ENCODE peak calls at places on chromosomes 5 and 9, in ten cellular contexts. R is endothelial cell of umbilical vein; O is HepG2; X is ovary; G is heart right ventricle; B is tibial nerve; L is adrenal gland; K is neuronal stem cell; H is CD4-positive, CD25-positive, alpha-beta regulatory T cell; F is psoas muscle. P is an unnamed sample.

GRCh38 chr9:22742401-22742800 is 295.8 kb downstream of the DMRTA1 start:
- DNase-seq in R (no peak), O (no peak), X (no peak), G (no peak), B (no peak), L (no peak), K (no peak), H (no peak), F (no peak), P (no peak)

GRCh38 chr5:105905392-105905791 is 1765.3 kb downstream of the EFNA5 start:
- DNase-seq in R (no peak), O (no peak), X (no peak), G (no peak), B (no peak), L (no peak), K (no peak), H (no peak), F (no peak), P (no peak)

GRCh38 chr5:144577676-144578075 is 407.0 kb downstream of the KCTD16 start:
- DNase-seq in R (no peak), O (no peak), X (no peak), G (no peak), B (no peak), L (no peak), K (no peak), H (no peak), F (no peak), P (no peak)

GRCh38 chr5:141567513-141568117 is 51.2 kb downstream of the DIAPH1 start:
- DNase-seq in R (peak; percentile 32), O (no peak), X (no peak), G (no peak), B (no peak), L (no peak), K (no peak), H (peak; percentile 30), F (no peak), P (no peak)

GRCh38 chr9:130433168-130433946 is 11.4 kb upstream of the ASS1 start:
- DNase-seq in R (peak; percentile 43), O (no peak), X (peak; percentile 74), G (no peak), B (no peak), L (peak; percentile 62), K (peak; percentile 64), H (peak; percentile 61), F (peak; percentile 53), P (peak; percentile 63)

GRCh38 chr5:39177629-39177959 is 41.8 kb downstream of the FYB1 start:
- DNase-seq in R (no peak), O (no peak), X (no peak), G (no peak), B (no peak), L (no peak), K (no peak), H (peak; percentile 82), F (no peak), P (no peak)

GRCh38 chr9:116193636-116194035 is 40.0 kb downstream of the PAPPA start:
- DNase-seq in R (peak; percentile 26), O (no peak), X (no peak), G (no peak), B (no peak), L (no peak), K (no peak), H (no peak), F (no peak), P (peak; percentile 73)

GRCh38 chr5:10140195-10140973 is 109.3 kb downstream of the ATPSCKMT start:
- DNase-seq in R (no peak), O (peak; percentile 35), X (no peak), G (no peak), B (no peak), L (no peak), K (no peak), H (no peak), F (no peak), P (peak; percentile 34)

GRCh38 chr9:22452415-22453010 is 5.9 kb downstream of the DMRTA1 start:
- DNase-seq in R (peak; percentile 63), O (peak; percentile 17), X (no peak), G (no peak), B (peak; percentile 48), L (peak; percentile 56), K (no peak), H (peak; percentile 56), F (no peak), P (no peak)

GRCh38 chr5:131538177-131538593 is 96.8 kb downstream of the RAPGEF6 start:
- DNase-seq in R (no peak), O (peak; percentile 25), X (no peak), G (no peak), B (no peak), L (no peak), K (no peak), H (no peak), F (no peak), P (no peak)

GRCh38 chr5:169945831-169946261 is 34.4 kb downstream of the INSYN2B start:
- DNase-seq in R (peak; percentile 61), O (no peak), X (peak; percentile 63), G (peak; percentile 7), B (no peak), L (peak; percentile 30), K (peak; percentile 4), H (no peak), F (peak; percentile 62), P (peak; percentile 72)

DNA sequence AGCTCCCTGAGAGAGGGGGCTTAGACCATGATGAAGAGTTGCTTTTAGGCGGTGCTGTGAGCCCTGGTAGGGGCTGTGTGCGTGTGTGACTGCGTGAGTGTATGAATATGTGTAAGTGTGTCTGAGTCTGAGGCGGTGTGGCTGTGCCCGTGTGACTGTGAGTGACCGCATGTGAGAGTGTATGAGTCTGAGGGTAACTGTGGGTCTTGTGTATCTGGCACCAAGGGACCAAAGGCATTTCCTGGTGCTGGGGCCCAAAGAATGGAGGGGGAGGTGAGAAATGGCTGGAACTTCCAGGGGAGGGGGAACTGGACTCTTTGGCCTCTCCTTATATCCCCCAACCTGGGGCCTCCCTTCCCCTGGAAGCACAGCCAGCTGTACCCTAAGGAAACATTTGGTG is 1.1 kb downstream of the IL11RA start:
- DNase-seq in R (peak; percentile 32), O (no peak), X (peak; percentile 37), G (no peak), B (no peak), L (no peak), K (no peak), H (no peak), F (no peak), P (no peak)
- H3K4me3 ChIP-seq in R (no peak overlapping the region), O (peak overlapping the region; percentile 67), X (no peak overlapping the region), G (no peak overlapping the region), B (peak overlapping the region; percentile 8), L (no peak overlapping the region), K (no peak overlapping the region), H (no peak overlapping the region), F (peak overlapping the region; percentile 68), P (no peak overlapping the region)

DNA sequence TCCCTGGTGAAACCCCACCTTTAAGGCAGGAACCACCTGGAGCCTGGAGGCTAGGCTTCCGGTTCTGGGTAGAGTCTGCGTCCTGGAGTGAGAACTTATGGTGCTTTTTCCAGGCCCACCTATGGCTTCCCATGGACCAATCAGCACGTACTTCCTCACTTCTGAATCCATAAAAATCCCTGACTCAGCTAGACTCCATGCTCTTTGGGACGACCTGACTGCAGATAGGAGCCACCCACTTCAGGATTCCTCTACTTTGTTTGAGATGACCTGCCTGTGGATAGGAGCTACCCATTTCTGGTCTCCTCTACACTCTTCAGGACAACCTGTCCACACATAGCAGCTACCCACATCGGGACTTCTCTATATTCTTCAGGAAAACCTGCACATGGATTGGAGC is 168.8 kb upstream of the IRX2 start:
- DNase-seq in R (no peak), O (no peak), X (no peak), G (no peak), B (no peak), L (no peak), K (no peak), H (no peak), F (no peak), P (no peak)
- H3K9me3 ChIP-seq in R (no peaks in the 10 kb centered on the region), O (peaks cover 31% of the 10 kb centered on the region), X (no peaks in the 10 kb centered on the region), G (no peaks in the 10 kb centered on the region), B (no peaks in the 10 kb centered on the region), L (no peaks in the 10 kb centered on the region), K (no peaks in the 10 kb centered on the region), H (peaks cover 4% of the 10 kb centered on the region), F (no peaks in the 10 kb centered on the region), P (no peaks in the 10 kb centered on the region)

GRCh38 chr9:70044450-70045307 is 1.0 kb downstream of the MAMDC2 start:
- DNase-seq in R (peak; percentile 57), O (no peak), X (peak; percentile 55), G (no peak), B (no peak), L (peak; percentile 35), K (peak; percentile 46), H (peak; percentile 33), F (peak; percentile 63), P (peak; percentile 42)

GRCh38 chr9:70043689-70044449 is at the start of gene MAMDC2:
- DNase-seq in R (peak; percentile 36), O (no peak), X (peak; percentile 68), G (peak; percentile 59), B (peak; percentile 51), L (peak; percentile 46), K (peak; percentile 62), H (no peak), F (peak; percentile 80), P (no peak)

GRCh38 chr9:70040506-70040905 is 3.1 kb upstream of the MAMDC2 start:
- DNase-seq in R (no peak), O (no peak), X (no peak), G (no peak), B (no peak), L (no peak), K (no peak), H (no peak), F (no peak), P (no peak)

GRCh38 chr9:70043285-70043684 is 363 bp upstream of the MAMDC2 start:
- DNase-seq in R (no peak), O (no peak), X (no peak), G (no peak), B (no peak), L (no peak), K (peak; percentile 79), H (no peak), F (no peak), P (no peak)

GRCh38 chr9:70042461-70043215 is 1.0 kb upstream of the MAMDC2 start:
- DNase-seq in R (no peak), O (no peak), X (no peak), G (no peak), B (no peak), L (no peak), K (no peak), H (no peak), F (no peak), P (no peak)
- H3K4me3 ChIP-seq in R (no peak overlapping the region), O (no peak overlapping the region), X (peak overlapping the region; percentile 80), G (no peak overlapping the region), B (peak overlapping the region; percentile 64), L (no peak overlapping the region), K (no peak overlapping the region), H (no peak overlapping the region), F (no peak overlapping the region), P (no peak overlapping the region)

GRCh38 chr9:105515811-105516413 is 42.0 kb upstream of the FKTN start:
- DNase-seq in R (no peak), O (no peak), X (no peak), G (no peak), B (no peak), L (no peak), K (no peak), H (no peak), F (no peak), P (no peak)
- H3K9me3 ChIP-seq in R (no peaks in the 10 kb centered on the region), O (no peaks in the 10 kb centered on the region), X (no peaks in the 10 kb centered on the region), G (no peaks in the 10 kb centered on the region), B (no peaks in the 10 kb centered on the region), L (no peaks in the 10 kb centered on the region), K (peaks cover 6% of the 10 kb centered on the region), H (no peaks in the 10 kb centered on the region), F (no peaks in the 10 kb centered on the region), P (no peaks in the 10 kb centered on the region)